ENCODE peak calls at places on chromosomes 12 and 14, in six cellular contexts. X is HCT116, A is PC-9, R is GM23338, W is MM.1S, Y is OCI-LY7. Q is an unnamed sample. For H3K36me3 and H3K9me2, the result is how much of the 10 kb centered on the place peaks cover.

GRCh38 chr14:95365401-95365800 is 45.7 kb upstream of the CLMN start:
- DNase-seq in A (no peak), W (no peak), Y (no peak), X (no peak), R (no peak), Q (no peak)

GRCh38 chr12:57451233-57451778 is 3.8 kb upstream of the INHBE start:
- DNase-seq in W (no peak), A (no peak), Y (no peak), R (no peak), X (no peak), Q (peak)

GRCh38 chr14:85415015-85415712 is 114.8 kb upstream of the FLRT2 start:
- DNase-seq in X (no peak), W (no peak), R (peak), Y (no peak), A (no peak), Q (peak)

GRCh38 chr14:85934886-85935254 is 404.9 kb downstream of the FLRT2 start:
- DNase-seq in X (no peak), R (no peak), Y (peak), A (no peak), W (peak), Q (no peak)

GRCh38 chr12:54251667-54252284 is 28.1 kb downstream of the CBX5 start:
- DNase-seq in X (peak), R (peak), Y (peak), A (no peak), W (peak), Q (peak)

GRCh38 chr14:105155681-105156413 is 12.7 kb downstream of the JAG2 start:
- DNase-seq in A (no peak), Y (no peak), W (no peak), X (no peak), R (peak), Q (no peak)

GRCh38 chr12:28424965-28425364 is 234.7 kb downstream of the CCDC91 start:
- DNase-seq in A (no peak), W (no peak), X (no peak), Y (no peak), R (no peak), Q (peak)

GRCh38 chr14:51681411-51681810 is 29.7 kb downstream of the FRMD6 start:
- DNase-seq in R (no peak), X (no peak), A (no peak), Y (no peak), W (no peak), Q (no peak)

GRCh38 chr14:73713206-73713803 is 879 bp downstream of the PNMA1 start:
- DNase-seq in Y (no peak), R (no peak), X (no peak), A (no peak), W (no peak), Q (no peak)

GRCh38 chr12:75086086-75087038 is 123.3 kb downstream of the KCNC2 start:
- DNase-seq in X (no peak), A (no peak), R (no peak), Y (no peak), W (no peak), Q (peak)

DNA sequence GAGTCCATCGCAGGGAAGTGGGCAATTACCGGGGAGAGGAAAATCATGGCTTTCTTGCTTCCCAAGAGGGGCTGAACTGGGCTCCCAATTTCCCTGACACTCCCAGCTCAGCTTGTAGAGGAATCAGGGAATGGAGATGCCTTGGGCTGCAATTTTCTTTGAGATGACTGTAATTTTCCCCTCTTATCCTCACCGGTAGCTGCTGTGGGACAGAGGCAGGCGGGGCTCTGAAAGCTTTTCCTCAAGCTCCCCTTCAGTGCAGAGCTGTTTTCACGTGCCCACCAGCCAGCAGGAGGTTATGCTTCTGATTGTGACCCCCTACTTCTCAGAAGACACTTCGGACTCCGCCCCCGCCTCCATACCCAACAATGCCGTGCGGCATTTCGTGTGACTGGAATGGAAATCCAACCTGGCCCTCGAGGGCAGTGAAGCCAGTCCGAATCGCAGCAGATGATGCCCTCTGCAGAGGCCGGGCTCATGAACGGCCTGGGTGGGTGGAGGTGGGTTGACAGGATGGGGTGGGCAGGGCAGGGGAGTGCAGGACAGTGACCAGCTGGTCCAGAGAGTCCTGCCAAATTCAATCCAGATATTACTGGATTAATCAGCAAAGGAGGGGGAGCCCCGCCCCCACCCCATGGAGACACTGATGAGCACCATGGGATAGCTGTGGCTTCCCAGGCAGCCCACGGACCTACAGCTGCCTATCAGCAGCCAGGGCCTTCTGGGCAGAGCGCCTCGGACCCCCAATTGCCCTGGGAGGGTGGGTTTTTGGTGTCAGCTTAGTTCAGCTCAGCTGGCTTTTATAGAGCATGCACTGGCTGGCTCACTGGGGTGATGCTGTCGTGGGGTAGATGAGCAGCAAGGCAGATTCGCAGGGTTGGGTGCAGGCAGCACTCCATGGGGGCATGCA is 37.6 kb downstream of the RTL1 start:
- DNase-seq in W (no peak), Y (no peak), A (no peak), R (no peak), X (no peak), Q (no peak)
- H3K27ac ChIP-seq in W (no peak), Y (no peak), A (no peak), R (no peak), X (no peak), Q (no peak)

GRCh38 chr14:22599349-22599748 is 1.2 kb downstream of the ABHD4 start:
- DNase-seq in Y (no peak), X (no peak), W (peak), A (no peak), R (no peak), Q (no peak)

GRCh38 chr14:22600027-22600426 is 1.9 kb downstream of the ABHD4 start:
- DNase-seq in A (no peak), R (no peak), Y (no peak), W (peak), X (no peak), Q (no peak)

GRCh38 chr14:22602011-22602410 is 3.9 kb downstream of the ABHD4 start:
- DNase-seq in W (peak), A (no peak), R (no peak), X (no peak), Y (peak), Q (no peak)

GRCh38 chr14:22601456-22601855 is 3.4 kb downstream of the ABHD4 start:
- DNase-seq in R (no peak), A (no peak), Y (no peak), X (no peak), W (no peak), Q (no peak)

GRCh38 chr14:22602853-22603252 is 4.8 kb downstream of the ABHD4 start:
- DNase-seq in Y (no peak), W (no peak), A (peak), X (no peak), R (no peak), Q (no peak)
- H3K36me3 ChIP-seq in Y (under half), W (under half), A (half or more), X (under half), R (under half), Q (under half)

DNA sequence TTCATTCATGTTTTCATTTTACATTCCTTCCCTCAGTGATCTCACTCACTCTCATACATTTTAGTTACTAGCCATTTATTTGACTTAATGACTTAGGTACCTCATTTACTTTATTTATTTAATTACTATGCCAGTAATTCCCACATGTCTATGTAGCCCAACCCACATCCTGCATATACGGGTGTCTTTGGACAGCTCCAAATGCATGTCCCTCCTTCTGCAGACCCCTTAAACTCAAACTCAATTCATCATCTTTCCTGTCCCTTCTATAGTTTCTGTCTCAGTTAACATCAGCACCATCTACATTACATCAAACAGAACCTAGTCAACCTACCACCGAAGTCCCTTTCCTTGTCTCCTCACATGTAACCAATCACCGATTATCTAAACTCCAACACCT is 2.8 kb downstream of the CLEC1A start:
- DNase-seq in R (no peak), A (no peak), X (no peak), Y (no peak), W (no peak), Q (no peak)
- H3K9me2 ChIP-seq in R (under half), A (under half), X (under half), Y (under half), W (under half), Q (under half)

GRCh38 chr14:30551460-30551859 is 7.5 kb upstream of the G2E3 start:
- DNase-seq in W (no peak), X (no peak), A (no peak), R (no peak), Y (no peak), Q (no peak)
- H3K27ac ChIP-seq in W (no peak), X (no peak), A (peak), R (no peak), Y (no peak), Q (no peak)

GRCh38 chr12:119710374-119710773 is 42.4 kb downstream of the PRKAB1 start:
- DNase-seq in R (no peak), A (no peak), Y (no peak), W (no peak), X (no peak), Q (no peak)
- H3K36me3 ChIP-seq in R (under half), A (under half), Y (half or more), W (under half), X (half or more), Q (under half)

GRCh38 chr12:125289965-125290364 is 224.7 kb downstream of the AACS start:
- DNase-seq in W (no peak), Y (no peak), R (no peak), X (no peak), A (no peak), Q (no peak)

GRCh38 chr12:125287155-125287847 is 222.1 kb downstream of the AACS start:
- DNase-seq in A (no peak), W (peak), R (no peak), Y (no peak), X (no peak), Q (no peak)

GRCh38 chr12:125292700-125293099 is 227.5 kb downstream of the AACS start:
- DNase-seq in R (no peak), X (no peak), Y (no peak), W (no peak), A (no peak), Q (no peak)

GRCh38 chr12:125286005-125286727 is 220.9 kb downstream of the AACS start:
- DNase-seq in W (no peak), X (no peak), R (no peak), A (no peak), Y (no peak), Q (no peak)

GRCh38 chr12:125288931-125289928 is 224.0 kb downstream of the AACS start:
- DNase-seq in A (no peak), Y (no peak), R (no peak), W (no peak), X (no peak), Q (no peak)
- H3K9me2 ChIP-seq in A (under half), Y (under half), R (under half), W (under half), X (under half), Q (under half)

GRCh38 chr14:77554207-77554606 is 55.6 kb upstream of the ISM2 start:
- DNase-seq in A (no peak), R (no peak), Y (no peak), W (no peak), X (no peak), Q (no peak)
- H3K27ac ChIP-seq in A (no peak), R (no peak), Y (no peak), W (no peak), X (no peak), Q (no peak)

Q was measured in hepatocyte.